ENCODE peak calls at places on chromosomes 11 and 22, in nine cellular contexts. One of them, this sample, is unnamed.

GRCh38 chr11:69212121-69213110 is 56.7 kb downstream of the SMIM38 start:
- DNase-seq in stomach: peak; percentile 17
- DNase-seq in HCT116: no peak
- DNase-seq in prostate gland: no peak
- DNase-seq in GM23338: peak; percentile 53
- DNase-seq in transverse colon: no peak
- DNase-seq in spleen: no peak
- DNase-seq in K562: no peak
- DNase-seq in upper lobe of left lung: no peak
- DNase-seq in this sample: no peak

GRCh38 chr11:10659339-10660216 is 34.0 kb downstream of the IRAG1 start:
- DNase-seq in stomach: no peak
- DNase-seq in HCT116: peak; percentile 96
- DNase-seq in prostate gland: no peak
- DNase-seq in GM23338: no peak
- DNase-seq in transverse colon: peak; percentile 37
- DNase-seq in spleen: no peak
- DNase-seq in K562: peak; percentile 75
- DNase-seq in upper lobe of left lung: peak; percentile 76
- DNase-seq in this sample: no peak

GRCh38 chr11:108170191-108170590 is 48.8 kb downstream of the ACAT1 start:
- DNase-seq in stomach: no peak
- DNase-seq in HCT116: no peak
- DNase-seq in prostate gland: no peak
- DNase-seq in GM23338: no peak
- DNase-seq in transverse colon: no peak
- DNase-seq in spleen: no peak
- DNase-seq in K562: no peak
- DNase-seq in upper lobe of left lung: no peak
- DNase-seq in this sample: no peak

GRCh38 chr11:126969865-126970479 is 30.6 kb downstream of the KIRREL3 start:
- DNase-seq in stomach: no peak
- DNase-seq in HCT116: no peak
- DNase-seq in prostate gland: no peak
- DNase-seq in GM23338: peak; percentile 66
- DNase-seq in transverse colon: no peak
- DNase-seq in spleen: no peak
- DNase-seq in K562: peak; percentile 9
- DNase-seq in upper lobe of left lung: peak; percentile 27
- DNase-seq in this sample: no peak

GRCh38 chr11:60389279-60389910 is 6.9 kb upstream of the MS4A14 start:
- DNase-seq in stomach: no peak
- DNase-seq in HCT116: no peak
- DNase-seq in prostate gland: no peak
- DNase-seq in GM23338: no peak
- DNase-seq in transverse colon: no peak
- DNase-seq in spleen: no peak
- DNase-seq in K562: no peak
- DNase-seq in upper lobe of left lung: peak; percentile 40
- DNase-seq in this sample: no peak

GRCh38 chr11:17985517-17985916 is 27.3 kb downstream of the SERGEF start:
- DNase-seq in stomach: peak; percentile 37
- DNase-seq in HCT116: peak; percentile 51
- DNase-seq in prostate gland: peak; percentile 32
- DNase-seq in GM23338: no peak
- DNase-seq in transverse colon: no peak
- DNase-seq in spleen: no peak
- DNase-seq in K562: no peak
- DNase-seq in upper lobe of left lung: no peak
- DNase-seq in this sample: no peak

GRCh38 chr11:76783294-76783900 is at the start of gene TSKU:
- DNase-seq in stomach: no peak
- DNase-seq in HCT116: no peak
- DNase-seq in prostate gland: no peak
- DNase-seq in GM23338: peak; percentile 82
- DNase-seq in transverse colon: no peak
- DNase-seq in spleen: no peak
- DNase-seq in K562: no peak
- DNase-seq in upper lobe of left lung: no peak
- DNase-seq in this sample: no peak

GRCh38 chr11:2593393-2593950 is 106.3 kb downstream of the KCNQ1OT1 start:
- DNase-seq in stomach: no peak
- DNase-seq in HCT116: no peak
- DNase-seq in prostate gland: no peak
- DNase-seq in GM23338: no peak
- DNase-seq in transverse colon: no peak
- DNase-seq in spleen: no peak
- DNase-seq in K562: peak; percentile 3
- DNase-seq in upper lobe of left lung: no peak
- DNase-seq in this sample: no peak

GRCh38 chr22:17774206-17774927 is at the start of gene BID:
- DNase-seq in stomach: peak; percentile 60
- DNase-seq in HCT116: no peak
- DNase-seq in prostate gland: no peak
- DNase-seq in GM23338: peak; percentile 40
- DNase-seq in transverse colon: peak; percentile 75
- DNase-seq in spleen: peak; percentile 96
- DNase-seq in K562: peak; percentile 81
- DNase-seq in upper lobe of left lung: peak; percentile 69
- DNase-seq in this sample: no peak

GRCh38 chr11:10868375-10868774 is 10.5 kb upstream of the ZBED5 start:
- DNase-seq in stomach: no peak
- DNase-seq in HCT116: no peak
- DNase-seq in prostate gland: no peak
- DNase-seq in GM23338: no peak
- DNase-seq in transverse colon: no peak
- DNase-seq in spleen: no peak
- DNase-seq in K562: no peak
- DNase-seq in upper lobe of left lung: no peak
- DNase-seq in this sample: no peak

GRCh38 chr11:19405966-19406365 is 165.2 kb upstream of the E2F8 start:
- DNase-seq in stomach: no peak
- DNase-seq in HCT116: no peak
- DNase-seq in prostate gland: no peak
- DNase-seq in GM23338: no peak
- DNase-seq in transverse colon: no peak
- DNase-seq in spleen: no peak
- DNase-seq in K562: no peak
- DNase-seq in upper lobe of left lung: no peak
- DNase-seq in this sample: no peak
- H3K27ac ChIP-seq in stomach: no peak overlapping the region
- H3K27ac ChIP-seq in HCT116: no peak overlapping the region
- H3K27ac ChIP-seq in prostate gland: no peak overlapping the region
- H3K27ac ChIP-seq in GM23338: no peak overlapping the region
- H3K27ac ChIP-seq in transverse colon: no peak overlapping the region
- H3K27ac ChIP-seq in spleen: no peak overlapping the region
- H3K27ac ChIP-seq in K562: no peak overlapping the region
- H3K27ac ChIP-seq in upper lobe of left lung: no peak overlapping the region
- H3K27ac ChIP-seq in this sample: no peak overlapping the region

GRCh38 chr11:78211565-78211964 is 22.8 kb downstream of the USP35 start:
- DNase-seq in stomach: no peak
- DNase-seq in HCT116: no peak
- DNase-seq in prostate gland: no peak
- DNase-seq in GM23338: no peak
- DNase-seq in transverse colon: no peak
- DNase-seq in spleen: no peak
- DNase-seq in K562: no peak
- DNase-seq in upper lobe of left lung: no peak
- DNase-seq in this sample: no peak
- H3K36me3 ChIP-seq in stomach: peaks cover 83% of the 10 kb centered on the region
- H3K36me3 ChIP-seq in HCT116: peaks cover 10% of the 10 kb centered on the region
- H3K36me3 ChIP-seq in prostate gland: no peaks in the 10 kb centered on the region
- H3K36me3 ChIP-seq in GM23338: no peaks in the 10 kb centered on the region
- H3K36me3 ChIP-seq in transverse colon: no peaks in the 10 kb centered on the region
- H3K36me3 ChIP-seq in spleen: peaks cover 74% of the 10 kb centered on the region
- H3K36me3 ChIP-seq in K562: peaks cover 45% of the 10 kb centered on the region
- H3K36me3 ChIP-seq in upper lobe of left lung: peaks cover 37% of the 10 kb centered on the region
- H3K36me3 ChIP-seq in this sample: no peaks in the 10 kb centered on the region

GRCh38 chr22:36942561-36942960 is 29.1 kb downstream of the CSF2RB start:
- DNase-seq in stomach: no peak
- DNase-seq in HCT116: no peak
- DNase-seq in prostate gland: no peak
- DNase-seq in GM23338: no peak
- DNase-seq in transverse colon: no peak
- DNase-seq in spleen: no peak
- DNase-seq in K562: no peak
- DNase-seq in upper lobe of left lung: peak; percentile 1
- DNase-seq in this sample: no peak

GRCh38 chr22:36938028-36938425 is 24.6 kb downstream of the CSF2RB start:
- DNase-seq in stomach: no peak
- DNase-seq in HCT116: no peak
- DNase-seq in prostate gland: no peak
- DNase-seq in GM23338: no peak
- DNase-seq in transverse colon: no peak
- DNase-seq in spleen: no peak
- DNase-seq in K562: no peak
- DNase-seq in upper lobe of left lung: peak; percentile 18
- DNase-seq in this sample: no peak

GRCh38 chr22:36938886-36939285 is 25.5 kb downstream of the CSF2RB start:
- DNase-seq in stomach: no peak
- DNase-seq in HCT116: no peak
- DNase-seq in prostate gland: no peak
- DNase-seq in GM23338: no peak
- DNase-seq in transverse colon: no peak
- DNase-seq in spleen: no peak
- DNase-seq in K562: no peak
- DNase-seq in upper lobe of left lung: peak; percentile 12
- DNase-seq in this sample: no peak

GRCh38 chr22:36937319-36938027 is 24.0 kb downstream of the CSF2RB start:
- DNase-seq in stomach: no peak
- DNase-seq in HCT116: no peak
- DNase-seq in prostate gland: no peak
- DNase-seq in GM23338: no peak
- DNase-seq in transverse colon: no peak
- DNase-seq in spleen: no peak
- DNase-seq in K562: no peak
- DNase-seq in upper lobe of left lung: peak; percentile 18
- DNase-seq in this sample: no peak

DNA sequence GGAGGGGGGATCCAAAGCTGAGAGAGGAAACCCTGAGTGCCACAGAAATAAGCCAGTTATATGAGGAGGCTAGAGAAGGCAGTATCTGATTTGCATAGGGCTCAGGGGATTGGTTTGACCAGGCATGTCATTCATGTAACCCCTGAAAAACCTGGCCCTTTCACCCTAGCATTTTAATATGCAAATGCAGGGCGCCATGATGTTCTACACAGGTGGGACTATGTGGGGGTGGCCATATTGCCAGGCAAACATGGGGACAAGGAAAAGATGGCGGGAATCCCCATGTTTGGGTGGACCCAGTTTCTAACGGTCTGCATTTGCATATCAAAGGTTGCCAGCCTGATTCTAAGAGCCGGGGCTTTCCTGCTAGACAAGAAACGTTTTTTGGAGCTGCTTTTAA is 27.2 kb downstream of the CSF2RB start:
- DNase-seq in stomach: no peak
- DNase-seq in HCT116: no peak
- DNase-seq in prostate gland: no peak
- DNase-seq in GM23338: peak; percentile 44
- DNase-seq in transverse colon: peak; percentile 34
- DNase-seq in spleen: no peak
- DNase-seq in K562: no peak
- DNase-seq in upper lobe of left lung: peak; percentile 2
- DNase-seq in this sample: no peak
- TF ChIP-seq POLR2AphosphoS5 in stomach: no peak
- TF ChIP-seq POLR2AphosphoS5 in HCT116: no peak
- TF ChIP-seq POLR2AphosphoS5 in prostate gland: no peak
- TF ChIP-seq POLR2AphosphoS5 in GM23338: no peak
- TF ChIP-seq POLR2AphosphoS5 in transverse colon: no peak
- TF ChIP-seq POLR2AphosphoS5 in spleen: no peak
- TF ChIP-seq POLR2AphosphoS5 in K562: no peak
- TF ChIP-seq POLR2AphosphoS5 in upper lobe of left lung: no peak
- TF ChIP-seq POLR2AphosphoS5 in this sample: no peak

DNA sequence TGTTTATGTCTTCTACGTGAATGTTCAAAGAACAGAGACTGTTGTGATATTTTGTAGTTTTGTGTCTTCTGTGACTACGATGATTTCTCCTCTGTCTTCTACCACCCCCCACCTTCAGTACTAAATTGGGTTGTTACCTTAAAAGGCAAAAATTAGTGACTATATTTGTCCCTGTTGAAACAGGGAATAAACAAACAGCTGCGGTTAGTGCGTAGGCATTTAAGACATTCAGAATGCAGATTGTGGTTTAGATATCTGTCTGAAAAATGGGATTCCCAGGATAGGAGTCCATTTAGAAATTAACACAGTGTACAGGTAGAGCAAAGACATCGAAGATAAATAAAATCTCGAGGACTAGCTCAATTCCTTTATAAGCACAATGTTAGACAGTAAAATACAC is 15.6 kb upstream of the ARHGAP42 start:
- DNase-seq in stomach: no peak
- DNase-seq in HCT116: no peak
- DNase-seq in prostate gland: no peak
- DNase-seq in GM23338: no peak
- DNase-seq in transverse colon: no peak
- DNase-seq in spleen: no peak
- DNase-seq in K562: no peak
- DNase-seq in upper lobe of left lung: no peak
- DNase-seq in this sample: no peak
- H3K27ac ChIP-seq in stomach: no peak overlapping the region
- H3K27ac ChIP-seq in HCT116: no peak overlapping the region
- H3K27ac ChIP-seq in prostate gland: no peak overlapping the region
- H3K27ac ChIP-seq in GM23338: no peak overlapping the region
- H3K27ac ChIP-seq in transverse colon: no peak overlapping the region
- H3K27ac ChIP-seq in spleen: no peak overlapping the region
- H3K27ac ChIP-seq in K562: no peak overlapping the region
- H3K27ac ChIP-seq in upper lobe of left lung: no peak overlapping the region
- H3K27ac ChIP-seq in this sample: no peak overlapping the region

GRCh38 chr11:67435727-67436458 is 1.6 kb downstream of the PTPRCAP start:
- DNase-seq in stomach: no peak
- DNase-seq in HCT116: no peak
- DNase-seq in prostate gland: no peak
- DNase-seq in GM23338: no peak
- DNase-seq in transverse colon: no peak
- DNase-seq in spleen: peak; percentile 86
- DNase-seq in K562: no peak
- DNase-seq in upper lobe of left lung: no peak
- DNase-seq in this sample: no peak
- H3K36me3 ChIP-seq in stomach: peaks cover 100% of the 10 kb centered on the region
- H3K36me3 ChIP-seq in HCT116: peaks cover 10% of the 10 kb centered on the region
- H3K36me3 ChIP-seq in prostate gland: peaks cover 12% of the 10 kb centered on the region
- H3K36me3 ChIP-seq in GM23338: peaks cover 3% of the 10 kb centered on the region
- H3K36me3 ChIP-seq in transverse colon: no peaks in the 10 kb centered on the region
- H3K36me3 ChIP-seq in spleen: peaks cover 98% of the 10 kb centered on the region
- H3K36me3 ChIP-seq in K562: peaks cover 88% of the 10 kb centered on the region
- H3K36me3 ChIP-seq in upper lobe of left lung: peaks cover 86% of the 10 kb centered on the region
- H3K36me3 ChIP-seq in this sample: peaks cover 18% of the 10 kb centered on the region

GRCh38 chr11:33455827-33456226 is 198.6 kb downstream of the HIPK3 start:
- DNase-seq in stomach: no peak
- DNase-seq in HCT116: no peak
- DNase-seq in prostate gland: no peak
- DNase-seq in GM23338: no peak
- DNase-seq in transverse colon: no peak
- DNase-seq in spleen: no peak
- DNase-seq in K562: no peak
- DNase-seq in upper lobe of left lung: no peak
- DNase-seq in this sample: no peak
- TF ChIP-seq POLR2AphosphoS5 in stomach: no peak
- TF ChIP-seq POLR2AphosphoS5 in HCT116: no peak
- TF ChIP-seq POLR2AphosphoS5 in prostate gland: no peak
- TF ChIP-seq POLR2AphosphoS5 in GM23338: no peak
- TF ChIP-seq POLR2AphosphoS5 in transverse colon: no peak
- TF ChIP-seq POLR2AphosphoS5 in spleen: no peak
- TF ChIP-seq POLR2AphosphoS5 in K562: no peak
- TF ChIP-seq POLR2AphosphoS5 in upper lobe of left lung: no peak
- TF ChIP-seq POLR2AphosphoS5 in this sample: no peak

GRCh38 chr11:118605116-118605867 is 2.1 kb upstream of the PHLDB1 start:
- DNase-seq in stomach: peak; percentile 45
- DNase-seq in HCT116: no peak
- DNase-seq in prostate gland: no peak
- DNase-seq in GM23338: peak; percentile 67
- DNase-seq in transverse colon: peak; percentile 62
- DNase-seq in spleen: peak; percentile 50
- DNase-seq in K562: peak; percentile 72
- DNase-seq in upper lobe of left lung: peak; percentile 44
- DNase-seq in this sample: peak; percentile 76
- H3K27ac ChIP-seq in stomach: peak overlapping the region; percentile 71
- H3K27ac ChIP-seq in HCT116: no peak overlapping the region
- H3K27ac ChIP-seq in prostate gland: peak overlapping the region; percentile 68
- H3K27ac ChIP-seq in GM23338: no peak overlapping the region
- H3K27ac ChIP-seq in transverse colon: peak overlapping the region; percentile 95
- H3K27ac ChIP-seq in spleen: peak overlapping the region; percentile 26
- H3K27ac ChIP-seq in K562: peak overlapping the region; percentile 14
- H3K27ac ChIP-seq in upper lobe of left lung: peak overlapping the region; percentile 90
- H3K27ac ChIP-seq in this sample: peak overlapping the region; percentile 91

This sample was measured in SK-N-MC.